ENCODE peak calls at places on chromosomes 13 and 19, in eight cellular contexts. Y is mucosa of gallbladder; Z is activated T-helper 9 cell treated with anti-CD3 and anti-CD28 coated beads, Interleukin-2, amount 50 U/mL, for 16 hours; L is Karpas-422; H is fibroblast of villous mesenchyme; E is tibial artery; O is 8988T; K is NCI-H2081. S is an unnamed sample.

GRCh38 chr19:16714702-16715294 is 4.8 kb upstream of the NWD1 start:
- DNase-seq in Y (no peak), H (peak; percentile 41), K (peak; percentile 62), Z (no peak), L (peak; percentile 85), E (peak; percentile 29), O (no peak), S (peak; percentile 39)

GRCh38 chr19:16945364-16945714 is 56.5 kb downstream of the F2RL3 start:
- DNase-seq in L (no peak), O (no peak), Z (no peak), K (no peak), H (no peak), E (no peak), Y (no peak), S (no peak)

GRCh38 chr13:109329175-109329574 is 457.2 kb downstream of the IRS2 start:
- DNase-seq in O (no peak), L (no peak), Y (no peak), K (no peak), E (no peak), Z (no peak), H (no peak), S (no peak)

GRCh38 chr19:5092444-5092843 is 123.5 kb downstream of the KDM4B start:
- DNase-seq in Z (no peak), H (no peak), L (no peak), E (no peak), Y (no peak), K (no peak), O (no peak), S (no peak)

GRCh38 chr19:48806518-48806817 is 4.4 kb downstream of the BCAT2 start:
- DNase-seq in L (no peak), Z (no peak), H (no peak), E (peak; percentile 40), O (peak; percentile 46), K (no peak), Y (no peak), S (peak; percentile 97)

GRCh38 chr13:22648325-22648758 is 532.4 kb upstream of the SGCG start:
- DNase-seq in Z (no peak), O (no peak), L (no peak), H (no peak), E (no peak), Y (no peak), K (no peak), S (no peak)

GRCh38 chr13:29654807-29655547 is 59.5 kb upstream of the SLC7A1 start:
- DNase-seq in L (no peak), K (no peak), H (no peak), E (no peak), Y (no peak), Z (no peak), O (no peak), S (no peak)

GRCh38 chr19:47095707-47096704 is 17.6 kb downstream of the ZC3H4 start:
- DNase-seq in H (peak; percentile 53), O (no peak), Z (no peak), E (peak; percentile 59), L (no peak), K (no peak), Y (peak; percentile 96), S (no peak)

GRCh38 chr13:114212096-114212495 is 22.6 kb upstream of the CDC16 start:
- DNase-seq in Z (no peak), E (no peak), Y (no peak), L (no peak), K (no peak), H (peak; percentile 48), O (no peak), S (no peak)

GRCh38 chr19:887072-887471 is 5.9 kb downstream of the MED16 start:
- DNase-seq in H (peak; percentile 45), Y (no peak), L (no peak), O (no peak), Z (no peak), E (no peak), K (no peak), S (peak; percentile 34)